ENCODE peak calls at places on chromosomes 3 and 15, in six cellular contexts. One of them, this sample, is unnamed.

GRCh38 chr15:97977734-97978133 is 17.2 kb downstream of the ARRDC4 start:
- DNase-seq in iPS DF 6.9: no peak
- DNase-seq in CD4-positive, alpha-beta T cell: no peak
- DNase-seq in GM04503: no peak
- DNase-seq in GM12865: no peak
- DNase-seq in activated T-cell treated with anti-CD3 and anti-CD28 coated beads for 1 hour: no peak
- DNase-seq in this sample: no peak

GRCh38 chr3:108125550-108126071 is 34.8 kb upstream of the CD47 start:
- DNase-seq in GM04503: no peak
- DNase-seq in activated T-cell treated with anti-CD3 and anti-CD28 coated beads for 1 hour: peak
- DNase-seq in GM12865: peak
- DNase-seq in CD4-positive, alpha-beta T cell: peak
- DNase-seq in iPS DF 6.9: no peak
- DNase-seq in this sample: no peak

GRCh38 chr3:157134620-157135191 is 25.2 kb downstream of the CCNL1 start:
- DNase-seq in GM12865: peak
- DNase-seq in activated T-cell treated with anti-CD3 and anti-CD28 coated beads for 1 hour: no peak
- DNase-seq in iPS DF 6.9: no peak
- DNase-seq in CD4-positive, alpha-beta T cell: no peak
- DNase-seq in GM04503: no peak
- DNase-seq in this sample: no peak

GRCh38 chr15:100763764-100764750 is 115.6 kb upstream of the ALDH1A3 start:
- DNase-seq in GM12865: no peak
- DNase-seq in GM04503: no peak
- DNase-seq in iPS DF 6.9: no peak
- DNase-seq in CD4-positive, alpha-beta T cell: no peak
- DNase-seq in activated T-cell treated with anti-CD3 and anti-CD28 coated beads for 1 hour: no peak
- DNase-seq in this sample: no peak

GRCh38 chr3:112973325-112974177 is 1.4 kb downstream of the CD200R1 start:
- DNase-seq in GM04503: no peak
- DNase-seq in CD4-positive, alpha-beta T cell: no peak
- DNase-seq in activated T-cell treated with anti-CD3 and anti-CD28 coated beads for 1 hour: no peak
- DNase-seq in GM12865: peak
- DNase-seq in iPS DF 6.9: no peak
- DNase-seq in this sample: no peak

GRCh38 chr15:100318880-100319279 is 22.9 kb downstream of the ADAMTS17 start:
- DNase-seq in iPS DF 6.9: no peak
- DNase-seq in activated T-cell treated with anti-CD3 and anti-CD28 coated beads for 1 hour: no peak
- DNase-seq in GM12865: no peak
- DNase-seq in CD4-positive, alpha-beta T cell: no peak
- DNase-seq in GM04503: no peak
- DNase-seq in this sample: no peak

GRCh38 chr15:68430471-68431036 is 1.4 kb downstream of the ITGA11 start:
- DNase-seq in iPS DF 6.9: no peak
- DNase-seq in GM12865: no peak
- DNase-seq in activated T-cell treated with anti-CD3 and anti-CD28 coated beads for 1 hour: no peak
- DNase-seq in GM04503: no peak
- DNase-seq in CD4-positive, alpha-beta T cell: no peak
- DNase-seq in this sample: no peak

GRCh38 chr15:45276851-45277250 is 24.8 kb downstream of the SLC28A2 start:
- DNase-seq in iPS DF 6.9: no peak
- DNase-seq in GM04503: no peak
- DNase-seq in GM12865: peak
- DNase-seq in activated T-cell treated with anti-CD3 and anti-CD28 coated beads for 1 hour: no peak
- DNase-seq in CD4-positive, alpha-beta T cell: no peak
- DNase-seq in this sample: no peak

GRCh38 chr3:154040283-154040682 is 80.9 kb upstream of the ARHGEF26 start:
- DNase-seq in iPS DF 6.9: no peak
- DNase-seq in GM12865: peak
- DNase-seq in activated T-cell treated with anti-CD3 and anti-CD28 coated beads for 1 hour: no peak
- DNase-seq in CD4-positive, alpha-beta T cell: no peak
- DNase-seq in GM04503: no peak
- DNase-seq in this sample: no peak

GRCh38 chr15:72116680-72117447 is 1.1 kb downstream of the MYO9A start:
- DNase-seq in GM04503: no peak
- DNase-seq in iPS DF 6.9: no peak
- DNase-seq in GM12865: peak
- DNase-seq in CD4-positive, alpha-beta T cell: peak
- DNase-seq in activated T-cell treated with anti-CD3 and anti-CD28 coated beads for 1 hour: peak
- DNase-seq in this sample: peak

GRCh38 chr3:5128861-5129260 is 6.8 kb downstream of the ARL8B start:
- DNase-seq in GM12865: no peak
- DNase-seq in CD4-positive, alpha-beta T cell: no peak
- DNase-seq in activated T-cell treated with anti-CD3 and anti-CD28 coated beads for 1 hour: no peak
- DNase-seq in iPS DF 6.9: no peak
- DNase-seq in GM04503: no peak
- DNase-seq in this sample: no peak

GRCh38 chr3:177358968-177359600 is 161.8 kb upstream of the TBL1XR1 start:
- DNase-seq in GM12865: peak
- DNase-seq in GM04503: no peak
- DNase-seq in iPS DF 6.9: no peak
- DNase-seq in activated T-cell treated with anti-CD3 and anti-CD28 coated beads for 1 hour: peak
- DNase-seq in CD4-positive, alpha-beta T cell: peak
- DNase-seq in this sample: peak

GRCh38 chr15:101456079-101456791 is 33.3 kb downstream of the PCSK6 start:
- DNase-seq in activated T-cell treated with anti-CD3 and anti-CD28 coated beads for 1 hour: no peak
- DNase-seq in iPS DF 6.9: no peak
- DNase-seq in GM04503: no peak
- DNase-seq in GM12865: no peak
- DNase-seq in CD4-positive, alpha-beta T cell: no peak
- DNase-seq in this sample: no peak

GRCh38 chr3:181710581-181711255 is 1.0 kb upstream of the SOX2 start:
- DNase-seq in GM04503: no peak
- DNase-seq in CD4-positive, alpha-beta T cell: no peak
- DNase-seq in activated T-cell treated with anti-CD3 and anti-CD28 coated beads for 1 hour: no peak
- DNase-seq in iPS DF 6.9: no peak
- DNase-seq in GM12865: no peak
- DNase-seq in this sample: no peak